ENCODE peak calls at places on chromosomes 11 and 22, in ten cellular contexts. O is KG1; U is mucosa of descending colon; D is stomach; J is kidney epithelial cell; C is naive thymus-derived CD8-positive, alpha-beta T cell; W is LoVo; F is naive thymus-derived CD4-positive, alpha-beta T cell; Y is stimulated activated CD4-positive, alpha-beta T cell treated with anti-CD3 and anti-CD28 coated beads, Interleukin-4, amount 100 ng/mL, for 1 hour; H is lung. G is an unnamed sample.

GRCh38 chr22:29308148-29308790 is 1.8 kb downstream of the GAS2L1 start:
- DNase-seq in Y (no peak), H (no peak), O (no peak), F (no peak), J (no peak), U (peak), C (no peak), W (no peak), D (no peak), G (no peak)

GRCh38 chr11:126494831-126495230 is 139.3 kb downstream of the ST3GAL4 start:
- DNase-seq in F (no peak), U (no peak), W (no peak), J (no peak), C (no peak), H (no peak), D (no peak), Y (no peak), O (no peak), G (no peak)

GRCh38 chr11:13440100-13440855 is 22.7 kb downstream of the BTBD10 start:
- DNase-seq in U (no peak), Y (no peak), C (no peak), D (no peak), J (peak), F (no peak), O (no peak), H (peak), W (peak), G (peak)

GRCh38 chr22:50178471-50178864 is 7.2 kb upstream of the TRABD start:
- DNase-seq in J (no peak), O (no peak), U (no peak), D (no peak), W (no peak), H (no peak), C (no peak), F (no peak), Y (no peak), G (no peak)

GRCh38 chr11:29009426-29009825 is 901.2 kb downstream of the METTL15 start:
- DNase-seq in F (no peak), J (no peak), H (no peak), D (no peak), O (no peak), W (no peak), C (no peak), U (no peak), Y (no peak), G (no peak)

GRCh38 chr11:120608760-120609211 is 97.2 kb downstream of the GRIK4 start:
- DNase-seq in U (peak), O (no peak), C (no peak), J (no peak), H (no peak), Y (no peak), F (no peak), W (no peak), D (no peak), G (no peak)

GRCh38 chr11:12266943-12267342 is 110.4 kb upstream of the PARVA start:
- DNase-seq in W (no peak), H (no peak), J (no peak), Y (no peak), U (no peak), O (no peak), D (no peak), F (no peak), C (no peak), G (no peak)

GRCh38 chr11:83007909-83008580 is 63.7 kb downstream of the RAB30 start:
- DNase-seq in W (no peak), Y (no peak), O (no peak), U (peak), J (no peak), D (peak), F (no peak), H (peak), C (no peak), G (no peak)

GRCh38 chr22:48398181-48398905 is 1429.3 kb downstream of the BRD1 start:
- DNase-seq in H (no peak), Y (no peak), U (no peak), O (no peak), J (no peak), F (no peak), C (no peak), D (no peak), W (no peak), G (no peak)

GRCh38 chr11:2891901-2892214 is 6.3 kb upstream of the CDKN1C start:
- DNase-seq in U (peak), F (no peak), W (no peak), H (peak), J (no peak), Y (no peak), O (no peak), C (no peak), D (peak), G (peak)

GRCh38 chr11:132115454-132115853 is 745.0 kb downstream of the NTM start:
- DNase-seq in D (no peak), Y (no peak), W (no peak), U (no peak), J (no peak), C (no peak), H (no peak), O (no peak), F (no peak), G (no peak)

GRCh38 chr22:37565830-37566229 is 5.5 kb downstream of the CDC42EP1 start:
- DNase-seq in H (no peak), O (no peak), W (no peak), J (no peak), F (no peak), U (peak), Y (no peak), C (no peak), D (no peak), G (no peak)

GRCh38 chr22:35957589-35957988 is 71.0 kb downstream of the RBFOX2 start:
- DNase-seq in Y (no peak), J (no peak), U (no peak), W (no peak), H (no peak), O (no peak), C (no peak), F (no peak), D (no peak), G (no peak)

GRCh38 chr11:10350341-10350740 is 45.5 kb downstream of the ADM start:
- DNase-seq in H (no peak), W (peak), U (no peak), O (no peak), Y (no peak), D (no peak), F (no peak), J (peak), C (no peak), G (peak)

GRCh38 chr11:86255896-86256295 is 11.3 kb downstream of the EED start:
- DNase-seq in Y (no peak), O (no peak), C (no peak), H (no peak), D (no peak), F (no peak), W (no peak), U (no peak), J (no peak), G (no peak)

GRCh38 chr22:19775496-19776325 is 15.1 kb downstream of the TBX1 start:
- DNase-seq in Y (no peak), C (no peak), W (no peak), J (no peak), F (no peak), U (no peak), H (no peak), O (no peak), D (no peak), G (no peak)

GRCh38 chr11:19951558-19952083 is 208.7 kb downstream of the DBX1 start:
- DNase-seq in U (no peak), J (no peak), C (no peak), W (peak), F (no peak), O (peak), D (no peak), Y (no peak), H (no peak), G (peak)

G was measured in A172.